ENCODE peak calls at places on chromosome 11, in six cellular contexts. E, Y, Q, L, S and G are unnamed samples.
A peak's percentile ranks its signal among the peaks of the same experiment; 100 is the strongest.

GRCh38 chr11:10979529-10979928 is 121.7 kb upstream of the ZBED5 start:
- DNase-seq in E (no peak), Y (no peak), L (no peak), Q (no peak), S (no peak), G (no peak)

GRCh38 chr11:70631624-70632047 is 233.3 kb downstream of the CTTN start:
- DNase-seq in Y (no peak), Q (no peak), L (no peak), S (no peak), E (no peak), G (no peak)

GRCh38 chr11:111177037-111177988 is 68.2 kb upstream of the POU2AF2 start:
- DNase-seq in S (no peak), E (no peak), Y (no peak), Q (no peak), L (no peak), G (no peak)

GRCh38 chr11:6523253-6523652 is 26.2 kb downstream of the DNHD1 start:
- DNase-seq in L (no peak), E (no peak), S (no peak), Y (no peak), Q (peak; percentile 10), G (no peak)

GRCh38 chr11:106733518-106734162 is 284.6 kb downstream of the GUCY1A2 start:
- DNase-seq in Q (peak; percentile 46), S (no peak), Y (no peak), L (no peak), E (no peak), G (no peak)

GRCh38 chr11:29312817-29313216 is 704.0 kb downstream of the KCNA4 start:
- DNase-seq in Y (no peak), Q (no peak), S (no peak), L (no peak), E (no peak), G (no peak)

GRCh38 chr11:132220464-132220863 is 850.0 kb downstream of the NTM start:
- DNase-seq in L (no peak), Q (peak; percentile 35), S (no peak), Y (peak; percentile 32), E (no peak), G (no peak)

GRCh38 chr11:10678106-10678505 is 15.4 kb downstream of the IRAG1 start:
- DNase-seq in L (no peak), E (no peak), Q (no peak), Y (no peak), S (no peak), G (no peak)

GRCh38 chr11:57646221-57646620 is 3.5 kb downstream of the YPEL4 start:
- DNase-seq in E (no peak), Q (peak; percentile 11), L (no peak), S (no peak), Y (no peak), G (no peak)

GRCh38 chr11:61963282-61964057 is 4.0 kb downstream of the FTH1 start:
- DNase-seq in Q (peak; percentile 86), E (no peak), S (peak; percentile 62), L (no peak), Y (no peak), G (peak; percentile 42)

GRCh38 chr11:115613986-115614625 is 109.9 kb upstream of the CADM1 start:
- DNase-seq in Q (peak; percentile 19), E (no peak), L (no peak), S (no peak), Y (no peak), G (no peak)

GRCh38 chr11:106276859-106277436 is 199.5 kb downstream of the AASDHPPT start:
- DNase-seq in E (no peak), L (no peak), Y (no peak), Q (peak; percentile 55), S (no peak), G (no peak)

GRCh38 chr11:58193403-58193802 is 4.5 kb downstream of the OR9Q2 start:
- DNase-seq in L (no peak), Y (no peak), S (no peak), E (no peak), Q (no peak), G (no peak)

GRCh38 chr11:96114178-96115070 is 190.5 kb upstream of the MTMR2 start:
- DNase-seq in E (no peak), L (no peak), Q (no peak), S (no peak), Y (no peak), G (no peak)

GRCh38 chr11:61598886-61599868 is 18.3 kb upstream of the SYT7 start:
- DNase-seq in E (no peak), Q (peak; percentile 86), S (no peak), L (peak; percentile 60), Y (no peak), G (no peak)

GRCh38 chr11:47499614-47500013 is 50.7 kb upstream of the RAPSN start:
- DNase-seq in S (no peak), E (no peak), Q (no peak), L (no peak), Y (no peak), G (no peak)

GRCh38 chr11:19380375-19380774 is 139.6 kb upstream of the E2F8 start:
- DNase-seq in Q (peak; percentile 77), S (no peak), Y (peak; percentile 3), L (no peak), E (no peak), G (no peak)

GRCh38 chr11:123450593-123450992 is 20.5 kb downstream of the GRAMD1B start:
- DNase-seq in Q (peak; percentile 87), Y (no peak), L (no peak), S (no peak), E (no peak), G (no peak)
- H3K27ac ChIP-seq in Q (no peak overlapping the region), Y (no peak overlapping the region), L (peak overlapping the region; percentile 56), S (no peak overlapping the region), E (no peak overlapping the region), G (no peak overlapping the region)

DNA sequence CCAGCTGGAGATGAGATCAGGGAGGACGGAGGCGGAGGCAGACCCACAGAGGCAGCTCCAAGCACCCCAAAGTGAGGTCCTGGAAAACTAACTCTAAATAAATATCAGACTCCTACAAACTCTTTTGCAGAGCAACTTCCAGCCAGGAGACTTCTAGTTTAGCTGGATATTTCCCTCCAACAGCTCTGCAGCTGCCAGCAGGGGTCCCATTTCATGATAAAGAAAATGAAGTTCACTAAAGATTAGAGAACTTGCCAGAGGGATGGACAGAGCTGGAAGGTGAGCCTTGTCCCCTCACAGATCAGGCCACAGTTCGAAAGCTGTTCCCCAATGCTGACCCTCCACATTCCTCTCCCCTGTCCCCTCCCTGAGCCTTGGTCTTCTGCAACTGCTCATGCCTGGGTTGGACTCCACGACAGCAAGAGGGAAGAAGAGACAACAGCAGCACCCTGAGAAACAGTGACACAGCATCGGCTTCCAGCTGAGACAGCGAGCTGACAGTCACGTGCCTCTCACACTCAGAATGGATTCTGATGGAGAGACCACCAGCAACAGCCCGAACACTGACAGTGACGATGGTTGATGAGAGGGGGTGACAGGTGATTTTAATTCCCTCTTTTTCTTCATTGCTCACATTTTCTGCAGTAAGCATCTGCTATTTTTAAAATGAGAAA is 5.7 kb downstream of the CARS1 start:
- DNase-seq in Y (peak; percentile 72), L (no peak), Q (no peak), E (no peak), S (no peak), G (no peak)
- H3K4me1 ChIP-seq in Y (peaks cover 44% of the 10 kb centered on the region), L (peaks cover 62% of the 10 kb centered on the region), Q (no peaks in the 10 kb centered on the region), E (peaks cover 71% of the 10 kb centered on the region), S (peaks cover 26% of the 10 kb centered on the region), G (peaks cover 18% of the 10 kb centered on the region)

GRCh38 chr11:2588809-2589537 is 110.8 kb downstream of the KCNQ1OT1 start:
- DNase-seq in Y (no peak), Q (no peak), E (no peak), L (peak; percentile 14), S (peak; percentile 57), G (no peak)
- H3K27me3 ChIP-seq in Y (no peaks in the 10 kb centered on the region), Q (peaks cover 13% of the 10 kb centered on the region), E (no peaks in the 10 kb centered on the region), L (no peaks in the 10 kb centered on the region), S (no peaks in the 10 kb centered on the region), G (no peaks in the 10 kb centered on the region)

DNA sequence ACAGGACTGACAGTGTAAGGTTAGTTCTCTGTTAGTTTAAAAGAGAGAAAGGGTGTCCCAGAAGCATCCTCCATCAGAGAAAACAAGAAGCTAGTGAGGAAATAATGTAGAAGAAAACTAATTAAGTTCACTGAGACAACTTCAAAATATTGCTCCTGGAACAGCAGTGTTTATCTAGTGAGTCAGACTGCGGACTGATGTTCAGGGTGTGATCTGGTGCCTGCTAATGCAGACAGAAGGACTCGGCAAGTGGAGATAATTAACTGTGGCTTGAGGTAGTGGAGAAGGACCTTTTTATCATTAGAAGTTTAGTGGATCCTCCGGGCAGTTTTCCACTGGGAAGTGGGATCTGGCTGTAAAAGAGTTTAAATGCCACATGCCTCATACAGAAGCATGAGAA is 55.4 kb downstream of the CDON start:
- DNase-seq in Q (peak; percentile 37), L (no peak), S (no peak), Y (no peak), E (no peak), G (no peak)
- H3K27ac ChIP-seq in Q (no peak overlapping the region), L (peak overlapping the region; percentile 46), S (no peak overlapping the region), Y (no peak overlapping the region), E (peak overlapping the region; percentile 49), G (no peak overlapping the region)